ENCODE peak calls at places on chromosome 7, in four cellular contexts. T is testis; H is CD4-positive, alpha-beta memory T cell; C is ovary. R is an unnamed sample. For H3K4me1, the result is how much of the 10 kb centered on the place peaks cover.

GRCh38 chr7:96709381-96710228 is at the start of gene SEM1:
- DNase-seq in T (peak), C (peak), H (peak), R (peak)

GRCh38 chr7:151025924-151026671 is 1.8 kb upstream of the ATG9B start:
- DNase-seq in H (no peak), T (no peak), C (no peak), R (no peak)

GRCh38 chr7:139192014-139192706 is 38.9 kb upstream of the UBN2 start:
- DNase-seq in H (no peak), T (no peak), C (no peak), R (no peak)

GRCh38 chr7:94907420-94908203 is at the start of gene PPP1R9A:
- DNase-seq in C (peak), H (no peak), T (peak), R (peak)

GRCh38 chr7:48638041-48638440 is 286.3 kb upstream of the CDC14C start:
- DNase-seq in C (no peak), T (no peak), H (no peak), R (no peak)

GRCh38 chr7:108066486-108066885 is 63.5 kb upstream of the LAMB1 start:
- DNase-seq in H (no peak), T (no peak), C (no peak), R (no peak)

GRCh38 chr7:25860206-25860881 is 291.7 kb upstream of the NFE2L3 start:
- DNase-seq in T (no peak), H (no peak), C (no peak), R (no peak)

GRCh38 chr7:144776447-144776846 is 59.4 kb downstream of the TPK1 start:
- DNase-seq in H (no peak), C (no peak), T (no peak), R (no peak)

GRCh38 chr7:78039791-78040776 is 241.5 kb downstream of the PHTF2 start:
- DNase-seq in T (peak), C (no peak), H (peak), R (peak)

GRCh38 chr7:138246391-138246790 is 170.1 kb downstream of the AKR1D1 start:
- DNase-seq in H (no peak), C (no peak), T (no peak), R (no peak)

GRCh38 chr7:70710011-70710480 is 421.9 kb upstream of the GALNT17 start:
- DNase-seq in C (no peak), H (no peak), T (no peak), R (no peak)

GRCh38 chr7:157986051-157986450 is 601.6 kb downstream of the PTPRN2 start:
- DNase-seq in H (no peak), T (no peak), C (no peak), R (no peak)

GRCh38 chr7:21886396-21886795 is 59.3 kb downstream of the CDCA7L start:
- DNase-seq in C (no peak), T (no peak), H (no peak), R (no peak)
- H3K4me3 ChIP-seq in C (no peak), T (no peak), H (no peak), R (no peak)

GRCh38 chr7:44196450-44196872 is 4.3 kb upstream of the YKT6 start:
- DNase-seq in H (peak), C (no peak), T (peak), R (no peak)

GRCh38 chr7:44197487-44197886 is 3.3 kb upstream of the YKT6 start:
- DNase-seq in H (no peak), C (no peak), T (no peak), R (no peak)

GRCh38 chr7:44195901-44196300 is 4.9 kb upstream of the YKT6 start:
- DNase-seq in C (no peak), T (no peak), H (no peak), R (no peak)

GRCh38 chr7:44201813-44202212 is 1.0 kb downstream of the YKT6 start:
- DNase-seq in T (no peak), H (no peak), C (no peak), R (no peak)

GRCh38 chr7:44200699-44201461 is at the start of gene YKT6:
- DNase-seq in T (peak), H (peak), C (peak), R (peak)
- H3K4me1 ChIP-seq in T (under half), H (under half), C (under half), R (under half)

DNA sequence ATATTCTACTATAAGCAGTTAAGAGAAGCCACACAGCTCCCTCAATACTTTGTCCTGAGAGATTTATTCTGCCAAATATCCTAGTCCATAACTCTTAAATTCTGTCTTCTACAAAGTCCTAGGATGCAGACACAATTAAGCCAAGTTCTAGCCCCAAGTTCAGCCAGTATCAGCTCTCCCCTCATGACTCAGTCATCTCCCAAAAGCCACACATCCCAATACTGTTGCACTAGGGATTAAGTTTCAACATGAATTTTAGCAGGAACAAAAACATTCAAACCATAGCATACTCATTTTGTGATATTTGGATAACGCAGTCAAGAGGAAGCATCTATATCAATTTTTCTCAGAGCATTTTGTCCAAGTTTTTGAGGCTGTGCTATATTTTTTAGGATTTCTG is 277.4 kb downstream of the FZD1 start:
- DNase-seq in H (no peak), T (no peak), C (no peak), R (no peak)
- H3K4me3 ChIP-seq in H (no peak), T (no peak), C (no peak), R (no peak)

GRCh38 chr7:33043875-33044718 is 18.5 kb downstream of the NT5C3A start:
- DNase-seq in H (no peak), C (no peak), T (no peak), R (no peak)

GRCh38 chr7:33040803-33041516 is 21.6 kb downstream of the NT5C3A start:
- DNase-seq in H (peak), C (no peak), T (peak), R (no peak)

GRCh38 chr7:33044986-33045385 is 17.6 kb downstream of the NT5C3A start:
- DNase-seq in C (no peak), H (no peak), T (no peak), R (no peak)

GRCh38 chr7:33039905-33040292 is 22.7 kb downstream of the NT5C3A start:
- DNase-seq in T (peak), C (no peak), H (no peak), R (no peak)

GRCh38 chr7:33043434-33043833 is 19.1 kb downstream of the NT5C3A start:
- DNase-seq in C (no peak), H (no peak), T (peak), R (no peak)
- H3K4me1 ChIP-seq in C (under half), H (half or more), T (under half), R (half or more)

DNA sequence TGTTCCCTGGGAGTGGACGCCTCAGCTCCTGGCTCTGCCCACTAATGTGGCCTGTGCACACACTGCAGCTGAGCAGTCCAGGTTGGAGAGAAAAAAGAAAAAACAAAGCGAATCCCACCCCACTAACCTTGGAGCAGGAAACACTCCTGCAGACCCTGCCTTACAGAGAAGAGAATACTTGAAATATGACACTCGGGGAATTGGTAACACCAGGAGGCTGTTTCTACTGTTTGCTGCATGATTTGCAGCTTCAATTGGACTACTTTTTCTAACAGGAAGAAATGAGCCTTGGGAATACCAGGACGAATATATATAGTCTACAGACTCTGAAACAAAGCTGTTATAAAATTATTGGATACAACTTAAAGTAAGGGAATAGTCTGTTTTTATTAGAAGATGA is 22.2 kb downstream of the CDHR3 start:
- DNase-seq in H (no peak), C (no peak), T (no peak), R (no peak)
- H3K4me3 ChIP-seq in H (no peak), C (no peak), T (no peak), R (no peak)

GRCh38 chr7:134783294-134784069 is 4.0 kb downstream of the CALD1 start:
- DNase-seq in C (no peak), T (no peak), H (no peak), R (no peak)
- H3K4me1 ChIP-seq in C (under half), T (under half), H (under half), R (half or more)

GRCh38 chr7:131223151-131223550 is 104.5 kb upstream of the MKLN1 start:
- DNase-seq in C (no peak), T (no peak), H (no peak), R (no peak)

GRCh38 chr7:131224996-131225395 is 102.7 kb upstream of the MKLN1 start:
- DNase-seq in T (no peak), H (no peak), C (no peak), R (no peak)

GRCh38 chr7:131222171-131222570 is 105.5 kb upstream of the MKLN1 start:
- DNase-seq in H (no peak), C (no peak), T (no peak), R (no peak)

GRCh38 chr7:131225619-131226101 is 102.0 kb upstream of the MKLN1 start:
- DNase-seq in H (no peak), T (peak), C (peak), R (peak)

GRCh38 chr7:131226116-131226562 is 101.5 kb upstream of the MKLN1 start:
- DNase-seq in T (no peak), C (no peak), H (no peak), R (no peak)
- H3K4me3 ChIP-seq in T (no peak), C (no peak), H (no peak), R (no peak)

DNA sequence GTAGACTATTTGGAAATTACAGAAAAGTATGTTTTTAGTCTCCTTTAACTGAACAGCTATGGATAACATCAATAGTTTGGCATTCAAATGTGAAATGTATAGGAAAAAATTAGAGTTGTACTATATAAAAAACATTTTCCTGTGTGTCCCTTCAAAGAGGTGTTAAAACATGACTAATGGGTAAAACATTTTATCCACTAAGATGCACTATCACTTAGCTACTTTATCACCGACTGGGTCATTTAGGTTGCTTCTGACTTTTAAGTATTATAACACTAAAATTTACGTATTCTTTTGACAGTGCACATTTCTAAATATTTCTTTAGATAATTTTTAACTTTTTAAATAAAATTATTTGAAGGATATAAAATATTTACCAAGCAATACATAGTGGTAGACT is 77.6 kb downstream of the UBE2H start:
- DNase-seq in T (no peak), C (no peak), H (no peak), R (no peak)
- H3K4me1 ChIP-seq in T (under half), C (under half), H (under half), R (under half)

GRCh38 chr7:116574025-116574822 is 49.4 kb downstream of the CAV1 start:
- DNase-seq in C (no peak), H (no peak), T (no peak), R (no peak)

GRCh38 chr7:116578526-116578925 is 53.7 kb downstream of the CAV1 start:
- DNase-seq in C (no peak), H (no peak), T (no peak), R (no peak)

GRCh38 chr7:116575853-116576252 is 51.0 kb downstream of the CAV1 start:
- DNase-seq in H (no peak), T (no peak), C (no peak), R (no peak)

GRCh38 chr7:116577320-116577871 is 52.6 kb downstream of the CAV1 start:
- DNase-seq in C (no peak), T (no peak), H (no peak), R (no peak)

DNA sequence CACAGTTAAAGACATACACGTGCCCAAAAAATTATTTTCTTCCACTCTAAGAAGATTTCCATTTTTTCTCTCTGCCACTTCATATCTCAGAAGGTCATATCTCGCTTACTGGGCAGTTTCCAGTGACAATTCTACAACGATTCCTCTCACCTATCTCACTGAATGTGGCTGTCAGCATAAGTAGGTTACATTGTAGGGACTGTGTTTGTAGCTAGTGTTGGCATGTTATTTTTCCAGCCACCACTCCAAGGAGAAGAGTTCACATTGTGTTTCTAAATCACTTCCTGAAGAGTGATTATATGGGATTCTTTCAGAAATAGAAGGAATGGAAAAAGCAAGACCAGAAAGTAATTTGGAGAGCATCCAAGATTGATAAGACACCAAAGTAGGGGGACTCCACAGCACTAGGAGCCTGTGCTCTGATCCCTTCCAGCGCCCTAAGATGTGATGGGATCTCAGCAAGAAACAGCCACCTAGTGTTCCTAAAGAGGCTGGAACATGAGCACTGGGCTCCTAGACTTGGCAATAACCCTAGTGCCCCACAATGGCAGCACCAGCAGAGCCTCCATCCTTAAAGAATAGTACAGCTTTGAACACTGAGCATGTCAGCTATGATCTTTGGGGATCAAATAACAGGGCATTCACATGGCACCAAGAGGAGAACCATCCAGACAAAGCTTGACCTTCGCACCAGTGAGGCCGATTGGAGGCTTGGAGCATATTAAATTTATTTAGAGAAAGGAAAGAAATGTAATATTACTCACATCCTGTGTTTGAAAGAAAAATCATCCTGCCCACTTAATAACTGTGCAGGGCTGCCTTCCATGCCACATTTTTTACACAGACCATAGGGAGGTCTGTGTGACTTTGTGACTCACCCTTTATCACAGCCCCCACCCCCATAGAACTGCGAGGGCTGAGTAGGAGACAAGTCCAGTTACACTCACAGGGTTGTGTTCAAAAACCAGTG is 51.8 kb downstream of the CAV1 start:
- DNase-seq in C (no peak), H (no peak), T (no peak), R (no peak)
- H3K4me3 ChIP-seq in C (no peak), H (no peak), T (no peak), R (no peak)